ENCODE peak calls at places on chromosomes 11 and 22, in four cellular contexts. One of them, this sample, is unnamed.

GRCh38 chr11:72140661-72141060 is 5.1 kb downstream of the FOLR3 start:
- DNase-seq in GM12878: no peak
- DNase-seq in H1: no peak
- DNase-seq in HepG2: no peak
- DNase-seq in this sample: no peak

GRCh38 chr11:22536036-22536435 is 89.6 kb downstream of the FANCF start:
- DNase-seq in HepG2: no peak
- DNase-seq in H1: no peak
- DNase-seq in GM12878: no peak
- DNase-seq in this sample: no peak

GRCh38 chr11:821513-822371 is 3.0 kb downstream of the PNPLA2 start:
- DNase-seq in H1: no peak
- DNase-seq in GM12878: no peak
- DNase-seq in HepG2: no peak
- DNase-seq in this sample: no peak

GRCh38 chr11:77347962-77348361 is 46.5 kb upstream of the GDPD4 start:
- DNase-seq in HepG2: no peak
- DNase-seq in H1: no peak
- DNase-seq in GM12878: no peak
- DNase-seq in this sample: no peak

GRCh38 chr22:36741204-36741793 is 34.6 kb downstream of the IFT27 start:
- DNase-seq in HepG2: no peak
- DNase-seq in H1: no peak
- DNase-seq in GM12878: no peak
- DNase-seq in this sample: peak; percentile 5

GRCh38 chr22:38335077-38335476 is 17.8 kb upstream of the CSNK1E start:
- DNase-seq in GM12878: no peak
- DNase-seq in H1: no peak
- DNase-seq in HepG2: no peak
- DNase-seq in this sample: no peak

GRCh38 chr22:46911341-46911740 is 148.9 kb downstream of the TBC1D22A start:
- DNase-seq in H1: no peak
- DNase-seq in GM12878: no peak
- DNase-seq in HepG2: no peak
- DNase-seq in this sample: no peak

GRCh38 chr11:83510530-83511449 is 224.6 kb upstream of the CCDC90B start:
- DNase-seq in H1: no peak
- DNase-seq in HepG2: no peak
- DNase-seq in GM12878: no peak
- DNase-seq in this sample: no peak

GRCh38 chr11:68048681-68049508 is 10.1 kb downstream of the TCIRG1 start:
- DNase-seq in H1: no peak
- DNase-seq in GM12878: no peak
- DNase-seq in HepG2: no peak
- DNase-seq in this sample: no peak

GRCh38 chr11:125554038-125554437 is 15.2 kb upstream of the EI24 start:
- DNase-seq in H1: no peak
- DNase-seq in HepG2: peak; percentile 66
- DNase-seq in GM12878: no peak
- DNase-seq in this sample: no peak

GRCh38 chr11:129267716-129268115 is 75.6 kb upstream of the ARHGAP32 start:
- DNase-seq in HepG2: no peak
- DNase-seq in H1: no peak
- DNase-seq in GM12878: no peak
- DNase-seq in this sample: no peak

GRCh38 chr11:126874831-126875230 is 125.7 kb downstream of the KIRREL3 start:
- DNase-seq in GM12878: no peak
- DNase-seq in HepG2: no peak
- DNase-seq in H1: no peak
- DNase-seq in this sample: no peak

GRCh38 chr11:20518323-20518834 is 81.0 kb upstream of the SLC6A5 start:
- DNase-seq in H1: no peak
- DNase-seq in GM12878: no peak
- DNase-seq in HepG2: peak; percentile 32
- DNase-seq in this sample: no peak

GRCh38 chr11:3866206-3866605 is 10.7 kb downstream of the STIM1 start:
- DNase-seq in H1: no peak
- DNase-seq in HepG2: peak; percentile 84
- DNase-seq in GM12878: no peak
- DNase-seq in this sample: no peak

GRCh38 chr11:105447936-105448702 is 161.8 kb upstream of the GRIA4 start:
- DNase-seq in GM12878: no peak
- DNase-seq in HepG2: no peak
- DNase-seq in H1: no peak
- DNase-seq in this sample: no peak

GRCh38 chr11:131800452-131800851 is 430.0 kb downstream of the NTM start:
- DNase-seq in GM12878: no peak
- DNase-seq in HepG2: no peak
- DNase-seq in H1: no peak
- DNase-seq in this sample: no peak

GRCh38 chr11:60935676-60936442 is 11.6 kb downstream of the TMEM132A start:
- DNase-seq in H1: no peak
- DNase-seq in HepG2: no peak
- DNase-seq in GM12878: no peak
- DNase-seq in this sample: no peak

GRCh38 chr11:66068923-66069714 is 953 bp upstream of the PACS1 start:
- DNase-seq in HepG2: peak; percentile 12
- DNase-seq in GM12878: no peak
- DNase-seq in H1: no peak
- DNase-seq in this sample: peak; percentile 40

GRCh38 chr11:12222099-12222751 is 111.8 kb downstream of the MICAL2 start:
- DNase-seq in HepG2: peak; percentile 35
- DNase-seq in H1: no peak
- DNase-seq in GM12878: no peak
- DNase-seq in this sample: no peak

DNA sequence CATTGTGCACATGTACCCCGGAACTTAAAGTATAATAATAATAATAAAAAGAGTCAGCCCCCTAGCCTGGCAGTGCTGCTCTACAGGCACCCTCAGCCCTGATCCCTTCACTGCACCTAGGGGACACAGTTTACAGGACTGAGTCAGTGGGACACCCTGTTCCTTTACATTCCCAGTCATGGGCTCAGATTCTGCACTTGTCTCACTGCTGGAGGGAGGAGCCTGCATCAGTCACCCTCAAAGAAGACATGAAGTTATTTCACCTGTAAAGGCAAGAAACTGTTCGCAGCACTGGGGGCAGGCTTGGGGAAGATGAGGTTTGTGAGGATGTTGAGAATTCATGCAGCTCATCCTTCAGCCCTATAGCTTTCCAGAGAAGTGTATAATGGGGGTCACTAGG is 50.7 kb upstream of the VPREB1 start:
- DNase-seq in HepG2: no peak
- DNase-seq in H1: no peak
- DNase-seq in GM12878: no peak
- DNase-seq in this sample: no peak
- H3K9ac ChIP-seq in HepG2: no peak overlapping the region
- H3K9ac ChIP-seq in H1: no peak overlapping the region
- H3K9ac ChIP-seq in GM12878: no peak overlapping the region
- H3K9ac ChIP-seq in this sample: no peak overlapping the region

GRCh38 chr11:130772266-130773227 is 143.7 kb downstream of the SNX19 start:
- DNase-seq in H1: no peak
- DNase-seq in GM12878: no peak
- DNase-seq in HepG2: no peak
- DNase-seq in this sample: no peak
- TF ChIP-seq SUZ12 in H1: no peak
- TF ChIP-seq SUZ12 in GM12878: no peak
- TF ChIP-seq SUZ12 in HepG2: no peak
- TF ChIP-seq SUZ12 in this sample: no peak

GRCh38 chr11:69158301-69159152 is 2.8 kb downstream of the SMIM38 start:
- DNase-seq in GM12878: no peak
- DNase-seq in HepG2: no peak
- DNase-seq in H1: no peak
- DNase-seq in this sample: no peak
- H3K4me3 ChIP-seq in GM12878: no peak overlapping the region
- H3K4me3 ChIP-seq in HepG2: no peak overlapping the region
- H3K4me3 ChIP-seq in H1: no peak overlapping the region
- H3K4me3 ChIP-seq in this sample: no peak overlapping the region

DNA sequence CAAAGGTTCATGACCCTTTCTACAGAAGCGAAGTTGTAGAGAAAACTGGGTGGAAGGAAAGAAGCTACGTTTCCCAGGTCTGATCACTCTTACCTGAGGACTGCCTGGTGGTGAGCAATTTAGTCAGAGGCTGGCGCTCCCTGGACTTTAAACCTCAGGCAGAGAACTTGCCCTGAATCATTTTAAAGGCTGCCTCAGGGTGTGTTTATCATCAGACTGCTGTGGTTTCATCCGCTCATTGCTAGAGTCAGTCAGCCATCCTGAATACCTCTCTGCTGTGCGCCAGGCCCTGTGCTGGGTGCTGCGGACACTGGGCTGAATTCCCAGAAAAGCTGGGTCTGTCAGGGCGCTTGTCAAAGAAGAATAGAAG is 2.7 kb downstream of the DTX4 start:
- DNase-seq in GM12878: no peak
- DNase-seq in H1: no peak
- DNase-seq in HepG2: peak; percentile 68
- DNase-seq in this sample: no peak
- H3K9ac ChIP-seq in GM12878: peak overlapping the region; percentile 32
- H3K9ac ChIP-seq in H1: no peak overlapping the region
- H3K9ac ChIP-seq in HepG2: peak overlapping the region; percentile 16
- H3K9ac ChIP-seq in this sample: peak overlapping the region; percentile 47